ENCODE peak calls at places on chromosome 4, in eight cellular contexts. N is fibroblast of lung, I is mammary epithelial cell, V is hepatocyte, C is IMR-90, A is HCT116, X is neural progenitor cell, B is PC-9. L is an unnamed sample.

GRCh38 chr4:168388890-168389289 is 70.3 kb upstream of the DDX60 start:
- DNase-seq in N (peak; percentile 66), I (peak; percentile 80), V (peak; percentile 30), C (peak; percentile 70), A (no peak), X (no peak), B (no peak), L (no peak)

GRCh38 chr4:3263053-3263958 is 14.3 kb downstream of the MSANTD1 start:
- DNase-seq in N (no peak), I (no peak), V (no peak), C (no peak), A (no peak), X (peak; percentile 1), B (no peak), L (no peak)

GRCh38 chr4:41050840-41051775 is 163.2 kb downstream of the APBB2 start:
- DNase-seq in N (no peak), I (no peak), V (no peak), C (no peak), A (no peak), X (no peak), B (no peak), L (no peak)

GRCh38 chr4:4859010-4859798 is at the start of gene MSX1:
- DNase-seq in N (peak; percentile 84), I (peak; percentile 82), V (peak; percentile 94), C (peak; percentile 75), A (peak; percentile 60), X (peak; percentile 96), B (peak; percentile 50), L (peak; percentile 5)

GRCh38 chr4:152460488-152460887 is 75.4 kb downstream of the FBXW7 start:
- DNase-seq in N (peak; percentile 55), I (peak; percentile 14), V (peak; percentile 19), C (peak; percentile 78), A (no peak), X (no peak), B (no peak), L (peak; percentile 29)

GRCh38 chr4:48031802-48032525 is 15.4 kb downstream of the NIPAL1 start:
- DNase-seq in N (peak; percentile 79), I (no peak), V (peak; percentile 52), C (peak; percentile 29), A (no peak), X (no peak), B (no peak), L (no peak)

GRCh38 chr4:8320386-8320750 is 50.8 kb downstream of the HTRA3 start:
- DNase-seq in N (no peak), I (no peak), V (no peak), C (no peak), A (no peak), X (no peak), B (no peak), L (peak; percentile 20)

GRCh38 chr4:183797041-183797444 is 108.1 kb upstream of the STOX2 start:
- DNase-seq in N (no peak), I (peak; percentile 32), V (peak; percentile 35), C (no peak), A (no peak), X (peak; percentile 35), B (no peak), L (no peak)

GRCh38 chr4:57652765-57653164 is 542.6 kb upstream of the IGFBP7 start:
- DNase-seq in N (no peak), I (no peak), V (no peak), C (no peak), A (no peak), X (no peak), B (no peak), L (no peak)

GRCh38 chr4:3285558-3286334 is 7.1 kb upstream of the RGS12 start:
- DNase-seq in N (peak; percentile 72), I (peak; percentile 80), V (no peak), C (peak; percentile 32), A (no peak), X (no peak), B (peak; percentile 87), L (no peak)

GRCh38 chr4:189771696-189772361 is 168.8 kb upstream of the FRG1 start:
- DNase-seq in N (peak; percentile 9), I (peak; percentile 31), V (no peak), C (no peak), A (no peak), X (no peak), B (no peak), L (no peak)

GRCh38 chr4:145285928-145286327 is 105.5 kb upstream of the OTUD4 start:
- DNase-seq in N (peak; percentile 57), I (peak; percentile 35), V (no peak), C (peak; percentile 52), A (no peak), X (no peak), B (no peak), L (no peak)

GRCh38 chr4:25830545-25830944 is 32.2 kb downstream of the SEL1L3 start:
- DNase-seq in N (no peak), I (no peak), V (no peak), C (no peak), A (no peak), X (no peak), B (no peak), L (no peak)

GRCh38 chr4:25838526-25838925 is 24.3 kb downstream of the SEL1L3 start:
- DNase-seq in N (no peak), I (no peak), V (no peak), C (no peak), A (no peak), X (peak; percentile 36), B (no peak), L (no peak)

GRCh38 chr4:25835384-25835783 is 27.4 kb downstream of the SEL1L3 start:
- DNase-seq in N (no peak), I (no peak), V (no peak), C (no peak), A (no peak), X (no peak), B (no peak), L (no peak)

GRCh38 chr4:25837107-25837506 is 25.7 kb downstream of the SEL1L3 start:
- DNase-seq in N (no peak), I (no peak), V (no peak), C (no peak), A (no peak), X (no peak), B (no peak), L (no peak)

DNA sequence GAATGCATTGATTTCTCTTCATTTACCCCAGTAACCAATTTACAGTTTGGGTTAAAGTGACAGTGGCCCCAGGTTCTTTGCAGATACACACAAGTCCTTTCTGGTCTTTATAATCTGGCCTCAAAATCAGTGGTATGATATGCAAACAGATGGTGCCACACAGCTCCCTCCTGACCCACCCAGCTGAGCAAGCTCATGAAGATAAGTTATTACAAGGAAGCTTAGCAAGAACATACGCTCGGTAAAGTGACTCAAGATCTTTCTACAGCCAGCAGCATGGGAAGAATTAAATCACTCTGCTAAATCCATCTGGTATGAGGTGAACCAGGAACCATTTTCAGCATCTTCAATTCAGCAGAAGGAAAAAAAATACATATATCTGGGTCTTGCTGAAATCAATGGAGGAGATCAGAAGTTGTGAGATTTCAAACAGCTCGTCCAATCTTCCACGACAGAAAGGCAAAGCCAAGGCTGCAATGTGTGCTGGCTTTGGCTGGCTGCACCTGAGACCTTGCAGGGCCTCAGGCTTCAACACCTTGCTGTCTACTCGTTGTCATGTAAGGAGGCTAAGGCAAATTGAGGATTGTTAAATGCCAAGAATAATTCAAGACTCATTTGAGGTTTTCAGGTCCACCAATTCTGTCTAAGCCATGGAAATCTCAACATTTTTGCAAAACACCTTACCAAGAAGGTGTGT is 28.2 kb downstream of the SEL1L3 start:
- DNase-seq in N (no peak), I (no peak), V (no peak), C (no peak), A (no peak), X (no peak), B (no peak), L (no peak)
- H4K20me1 ChIP-seq in N (no peaks in the 10 kb centered on the region), I (no peaks in the 10 kb centered on the region), V (no peaks in the 10 kb centered on the region), C (no peaks in the 10 kb centered on the region), A (no peaks in the 10 kb centered on the region), X (no peaks in the 10 kb centered on the region), B (no peaks in the 10 kb centered on the region), L (peaks cover 39% of the 10 kb centered on the region)

GRCh38 chr4:76585897-76586360 is 150.9 kb downstream of the SHROOM3 start:
- DNase-seq in N (peak; percentile 83), I (peak; percentile 95), V (peak; percentile 93), C (no peak), A (peak; percentile 81), X (peak; percentile 91), B (peak; percentile 83), L (no peak)
- TF ChIP-seq CTCF in N (peak; percentile 18), I (peak; percentile 42), V (peak; percentile 32), C (no peak), A (no peak), X (peak; percentile 18), B (no peak), L (no peak)

GRCh38 chr4:54281060-54281781 is 52.1 kb downstream of the PDGFRA start:
- DNase-seq in N (peak; percentile 98), I (peak; percentile 70), V (peak; percentile 48), C (peak; percentile 93), A (no peak), X (no peak), B (no peak), L (no peak)

GRCh38 chr4:54274264-54274663 is 45.2 kb downstream of the PDGFRA start:
- DNase-seq in N (no peak), I (no peak), V (no peak), C (no peak), A (no peak), X (no peak), B (no peak), L (no peak)

GRCh38 chr4:54274786-54275503 is 45.9 kb downstream of the PDGFRA start:
- DNase-seq in N (no peak), I (no peak), V (no peak), C (peak; percentile 35), A (no peak), X (no peak), B (no peak), L (no peak)

GRCh38 chr4:54276633-54277426 is 47.7 kb downstream of the PDGFRA start:
- DNase-seq in N (peak; percentile 75), I (peak; percentile 16), V (no peak), C (no peak), A (no peak), X (peak; percentile 19), B (no peak), L (no peak)

DNA sequence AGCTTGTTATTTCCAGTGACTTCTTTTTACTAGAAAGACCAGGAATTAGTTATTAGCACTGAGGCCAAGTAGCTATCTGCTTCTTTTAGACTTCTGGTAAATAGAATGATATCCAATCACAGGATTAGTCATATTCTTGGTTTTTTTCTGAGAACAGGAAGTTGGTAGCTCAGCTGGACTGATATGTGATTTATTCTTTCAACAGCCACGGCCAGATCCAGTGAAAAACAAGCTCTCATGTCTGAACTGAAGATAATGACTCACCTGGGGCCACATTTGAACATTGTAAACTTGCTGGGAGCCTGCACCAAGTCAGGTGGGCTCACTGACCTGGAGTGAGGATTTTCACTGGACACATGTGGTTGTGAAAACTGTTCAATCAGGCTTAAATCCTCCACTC is 48.6 kb downstream of the PDGFRA start:
- DNase-seq in N (peak; percentile 91), I (peak; percentile 81), V (peak; percentile 38), C (peak; percentile 92), A (no peak), X (no peak), B (no peak), L (no peak)
- H3K4me2 ChIP-seq in N (no peak overlapping the region), I (peak overlapping the region; percentile 55), V (no peak overlapping the region), C (peak overlapping the region; percentile 42), A (no peak overlapping the region), X (peak overlapping the region; percentile 73), B (no peak overlapping the region), L (no peak overlapping the region)

DNA sequence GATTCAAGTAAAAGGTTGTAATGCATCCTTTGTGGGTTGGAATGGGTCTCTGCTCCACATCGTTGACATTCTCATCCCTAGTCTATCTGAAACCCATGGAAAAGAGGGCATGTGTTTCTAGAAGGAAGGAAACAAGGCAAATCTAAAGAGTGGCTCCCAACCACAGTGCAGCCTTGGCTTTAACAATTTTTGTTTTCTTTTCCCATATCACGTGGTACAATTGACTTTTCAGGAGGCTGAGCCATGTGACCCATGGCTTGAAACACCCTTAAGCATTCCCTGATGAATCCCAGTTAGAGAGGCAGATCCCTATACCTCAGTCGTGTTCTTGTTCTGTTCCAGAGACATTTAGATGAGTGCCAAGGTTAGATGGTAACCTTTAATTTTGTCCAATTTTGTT is 12.8 kb downstream of the DCUN1D4 start:
- DNase-seq in N (no peak), I (no peak), V (no peak), C (no peak), A (no peak), X (no peak), B (no peak), L (no peak)
- H4K20me1 ChIP-seq in N (no peaks in the 10 kb centered on the region), I (peaks cover 1% of the 10 kb centered on the region), V (peaks cover 5% of the 10 kb centered on the region), C (peaks cover 20% of the 10 kb centered on the region), A (no peaks in the 10 kb centered on the region), X (peaks cover 92% of the 10 kb centered on the region), B (no peaks in the 10 kb centered on the region), L (peaks cover 7% of the 10 kb centered on the region)

L was measured in OCI-LY7.